ENCODE peak calls at places on chromosomes 7 and 10, in five cellular contexts. O is colonic mucosa, K is dorsolateral prefrontal cortex, V is neural progenitor cell, L is mammary epithelial cell. J is an unnamed sample.

GRCh38 chr7:114931656-114932011 is 9.7 kb downstream of the MDFIC start:
- DNase-seq in O (no peak), K (no peak), V (no peak), L (no peak), J (no peak)

GRCh38 chr7:32191296-32191695 is 121.1 kb upstream of the PDE1C start:
- DNase-seq in O (no peak), K (no peak), V (no peak), L (no peak), J (no peak)

GRCh38 chr7:157553256-157553655 is 216.5 kb downstream of the DNAJB6 start:
- DNase-seq in O (no peak), K (no peak), V (no peak), L (no peak), J (no peak)

GRCh38 chr7:75861636-75862035 is 17.2 kb upstream of the RHBDD2 start:
- DNase-seq in O (no peak), K (no peak), V (no peak), L (no peak), J (no peak)

GRCh38 chr7:498678-499641 is 20.7 kb downstream of the PDGFA start:
- DNase-seq in O (no peak), K (no peak), V (no peak), L (no peak), J (no peak)

GRCh38 chr10:121654021-121654545 is 55.8 kb upstream of the FGFR2 start:
- DNase-seq in O (no peak), K (no peak), V (no peak), L (no peak), J (no peak)

GRCh38 chr10:18204050-18204449 is 63.8 kb downstream of the CACNB2 start:
- DNase-seq in O (no peak), K (no peak), V (no peak), L (no peak), J (no peak)

GRCh38 chr7:112282476-112283188 is 76.1 kb downstream of the ZNF277 start:
- DNase-seq in O (no peak), K (no peak), V (no peak), L (no peak), J (no peak)

GRCh38 chr7:87456247-87456646 is 19.2 kb downstream of the ABCB4 start:
- DNase-seq in O (no peak), K (no peak), V (no peak), L (no peak), J (no peak)

GRCh38 chr10:77436257-77436780 is 201.3 kb downstream of the KCNMA1 start:
- DNase-seq in O (no peak), K (no peak), V (peak; percentile 34), L (no peak), J (no peak)

GRCh38 chr10:101478956-101479355 is 109.1 kb downstream of the POLL start:
- DNase-seq in O (no peak), K (no peak), V (no peak), L (no peak), J (no peak)

GRCh38 chr7:4109481-4110110 is 572.5 kb upstream of the FOXK1 start:
- DNase-seq in O (no peak), K (no peak), V (no peak), L (no peak), J (no peak)

GRCh38 chr10:5545778-5546710 is 21.3 kb downstream of the CALML3 start:
- DNase-seq in O (peak; percentile 53), K (peak; percentile 5), V (no peak), L (peak; percentile 48), J (no peak)

GRCh38 chr7:55365680-55366460 is 733 bp downstream of the LANCL2 start:
- DNase-seq in O (peak; percentile 96), K (peak; percentile 92), V (peak; percentile 97), L (peak; percentile 96), J (peak; percentile 98)

GRCh38 chr10:52423369-52423768 is 109.3 kb downstream of the DKK1 start:
- DNase-seq in O (no peak), K (no peak), V (no peak), L (peak; percentile 15), J (no peak)

DNA sequence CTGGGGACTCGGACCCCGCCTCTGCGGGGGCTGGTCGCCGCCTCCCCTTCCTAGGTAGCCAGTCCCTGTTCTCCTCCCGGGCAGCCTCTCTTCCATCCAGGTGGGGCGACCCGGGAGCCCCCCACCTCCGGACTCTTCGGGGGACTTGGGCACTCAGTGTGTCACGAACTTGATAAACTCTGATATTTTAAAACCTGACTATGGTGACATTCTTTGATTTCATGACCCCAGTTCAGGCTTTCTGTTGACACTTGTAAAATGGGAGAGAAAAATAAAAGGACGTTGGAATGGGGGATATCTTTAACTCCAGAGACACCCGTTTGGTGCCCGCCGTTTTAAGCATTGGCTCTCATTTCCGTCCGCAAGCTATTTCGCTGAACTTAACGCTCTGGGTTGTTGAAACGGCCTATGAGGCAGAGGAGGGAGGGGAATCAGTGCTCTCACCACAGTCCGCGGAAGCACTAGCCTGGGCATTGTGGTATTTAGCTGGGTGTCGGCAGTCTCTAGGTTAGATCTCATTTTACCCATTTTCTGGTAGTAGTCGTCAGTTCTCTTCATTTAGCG is 662 bp downstream of the VPS26A start:
- DNase-seq in O (peak; percentile 74), K (no peak), V (peak; percentile 50), L (peak; percentile 73), J (peak; percentile 7)
- H3K27ac ChIP-seq in O (peak overlapping the region; percentile 96), K (peak overlapping the region; percentile 81), V (peak overlapping the region; percentile 87), L (peak overlapping the region; percentile 91), J (peak overlapping the region; percentile 80)

GRCh38 chr10:62460393-62460792 is 86.2 kb downstream of the ZNF365 start:
- DNase-seq in O (no peak), K (no peak), V (no peak), L (no peak), J (no peak)
- H3K27ac ChIP-seq in O (no peak overlapping the region), K (no peak overlapping the region), V (no peak overlapping the region), L (no peak overlapping the region), J (no peak overlapping the region)

GRCh38 chr7:74674166-74674565 is 16.6 kb downstream of the GTF2I start:
- DNase-seq in O (no peak), K (no peak), V (no peak), L (peak; percentile 39), J (no peak)

GRCh38 chr7:74671573-74671972 is 14.1 kb downstream of the GTF2I start:
- DNase-seq in O (no peak), K (no peak), V (no peak), L (no peak), J (no peak)

DNA sequence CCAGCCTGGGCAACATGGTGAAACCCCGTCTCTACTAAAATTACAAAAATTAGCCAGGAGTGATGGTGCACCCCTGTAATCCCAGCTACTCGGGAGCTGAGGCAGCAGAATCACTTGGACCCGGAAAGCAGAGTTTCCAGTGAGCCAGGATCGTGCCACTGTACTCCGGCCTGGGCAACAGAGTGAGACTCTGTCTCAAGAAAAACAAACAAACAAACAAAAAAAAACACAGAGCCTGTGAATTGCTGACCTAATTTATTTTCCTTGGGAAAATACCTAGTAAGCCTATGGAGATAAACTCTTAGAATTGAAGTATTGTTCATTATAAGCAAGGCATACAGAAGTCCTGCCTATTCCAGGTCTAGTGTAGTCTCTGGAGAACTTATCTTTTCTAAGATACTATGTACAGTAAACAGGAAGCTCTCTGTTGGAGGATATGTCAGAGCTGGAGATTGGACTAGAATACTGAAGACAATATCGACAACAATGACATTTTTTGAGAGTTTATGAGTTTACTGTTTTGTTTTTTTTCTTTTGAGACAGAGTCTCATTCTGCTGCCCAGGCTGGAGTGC is 14.9 kb downstream of the GTF2I start:
- DNase-seq in O (no peak), K (no peak), V (no peak), L (no peak), J (no peak)
- H3K27ac ChIP-seq in O (no peak overlapping the region), K (no peak overlapping the region), V (peak overlapping the region; percentile 41), L (no peak overlapping the region), J (no peak overlapping the region)

GRCh38 chr10:104197364-104197763 is 34.8 kb downstream of the CFAP43 start:
- DNase-seq in O (no peak), K (no peak), V (no peak), L (peak; percentile 41), J (no peak)
- H3K27ac ChIP-seq in O (no peak overlapping the region), K (no peak overlapping the region), V (no peak overlapping the region), L (no peak overlapping the region), J (no peak overlapping the region)